ENCODE peak calls at places on chromosomes 7 and 10, in four cellular contexts. M, C, F and Y are unnamed samples.

GRCh38 chr10:5413012-5413938 is 918 bp downstream of the NET1 start:
- DNase-seq in M (peak; percentile 12), C (peak; percentile 48), F (no peak), Y (peak; percentile 47)

GRCh38 chr7:113652501-113652900 is 266.3 kb downstream of the PPP1R3A start:
- DNase-seq in M (no peak), C (no peak), F (no peak), Y (no peak)

GRCh38 chr10:124521429-124521871 is 59.8 kb downstream of the LHPP start:
- DNase-seq in M (no peak), C (no peak), F (no peak), Y (no peak)

GRCh38 chr10:33939892-33940291 is 605.4 kb upstream of the NRP1 start:
- DNase-seq in M (no peak), C (no peak), F (no peak), Y (no peak)

GRCh38 chr7:28608766-28609165 is 196.4 kb downstream of the CREB5 start:
- DNase-seq in M (no peak), C (no peak), F (no peak), Y (no peak)

GRCh38 chr7:156019308-156019707 is 207.0 kb upstream of the SHH start:
- DNase-seq in M (no peak), C (peak; percentile 8), F (no peak), Y (no peak)

GRCh38 chr7:55019329-55019690 is 493 bp downstream of the EGFR start:
- DNase-seq in M (no peak), C (no peak), F (no peak), Y (no peak)

GRCh38 chr10:112269266-112269665 is 13.9 kb upstream of the TECTB start:
- DNase-seq in M (no peak), C (no peak), F (no peak), Y (no peak)

GRCh38 chr10:93061594-93062498 is 1.2 kb downstream of the CYP26C1 start:
- DNase-seq in M (no peak), C (no peak), F (no peak), Y (no peak)

GRCh38 chr7:158366346-158366745 is 221.3 kb downstream of the PTPRN2 start:
- DNase-seq in M (no peak), C (no peak), F (no peak), Y (no peak)

GRCh38 chr7:19362099-19362498 is 216.9 kb upstream of the FERD3L start:
- DNase-seq in M (no peak), C (no peak), F (no peak), Y (no peak)

GRCh38 chr10:47405829-47406547 is 21.9 kb upstream of the ZNF488 start:
- DNase-seq in M (no peak), C (no peak), F (no peak), Y (peak; percentile 26)

GRCh38 chr7:139328375-139328774 is 12.8 kb upstream of the FMC1 start:
- DNase-seq in M (no peak), C (no peak), F (no peak), Y (no peak)

GRCh38 chr10:28249512-28249911 is 53.4 kb downstream of the MPP7 start:
- DNase-seq in M (no peak), C (no peak), F (no peak), Y (no peak)

GRCh38 chr7:18206331-18206730 is 178.7 kb upstream of the PRPS1L1 start:
- DNase-seq in M (no peak), C (no peak), F (no peak), Y (no peak)

GRCh38 chr7:143345428-143345900 is 17.0 kb downstream of the FAM131B start:
- DNase-seq in M (no peak), C (peak; percentile 82), F (peak; percentile 70), Y (peak; percentile 82)

GRCh38 chr7:2517678-2518077 is 1.9 kb upstream of the LFNG start:
- DNase-seq in M (no peak), C (no peak), F (no peak), Y (no peak)

GRCh38 chr10:93493162-93493561 is 3.2 kb upstream of the CEP55 start:
- DNase-seq in M (peak; percentile 6), C (no peak), F (no peak), Y (no peak)

GRCh38 chr7:91988213-91988612 is 47.6 kb downstream of the AKAP9 start:
- DNase-seq in M (no peak), C (no peak), F (no peak), Y (no peak)

GRCh38 chr7:87220026-87220733 is 648 bp upstream of the TMEM243 start:
- DNase-seq in M (peak; percentile 50), C (peak; percentile 88), F (peak; percentile 62), Y (peak; percentile 75)

GRCh38 chr7:155509725-155510551 is 36.4 kb downstream of the CNPY1 start:
- DNase-seq in M (no peak), C (peak; percentile 84), F (no peak), Y (no peak)

GRCh38 chr10:36324831-36325230 is 682.7 kb upstream of the FZD8 start:
- DNase-seq in M (no peak), C (no peak), F (no peak), Y (no peak)

GRCh38 chr7:28395806-28396205 is 16.5 kb upstream of the CREB5 start:
- DNase-seq in M (no peak), C (no peak), F (no peak), Y (no peak)

GRCh38 chr7:155585532-155585895 is 39.2 kb upstream of the CNPY1 start:
- DNase-seq in M (no peak), C (no peak), F (no peak), Y (no peak)

GRCh38 chr7:77982926-77983550 is 184.5 kb downstream of the PHTF2 start:
- DNase-seq in M (no peak), C (no peak), F (no peak), Y (peak; percentile 23)

GRCh38 chr7:46759711-46760480 is 822.0 kb downstream of the TNS3 start:
- DNase-seq in M (no peak), C (no peak), F (no peak), Y (no peak)

GRCh38 chr7:34158754-34159153 is 253.4 kb downstream of the BMPER start:
- DNase-seq in M (peak; percentile 8), C (peak; percentile 50), F (no peak), Y (no peak)

GRCh38 chr10:106996510-106996909 is 168.0 kb downstream of the SORCS1 start:
- DNase-seq in M (no peak), C (no peak), F (no peak), Y (no peak)

GRCh38 chr10:121155742-121156141 is 304.6 kb downstream of the WDR11 start:
- DNase-seq in M (peak; percentile 41), C (no peak), F (no peak), Y (no peak)

GRCh38 chr7:149790146-149790548 is 16.8 kb upstream of the ZNF467 start:
- DNase-seq in M (no peak), C (peak; percentile 90), F (peak; percentile 93), Y (no peak)

GRCh38 chr7:76396039-76396732 is 13.3 kb downstream of the SSC4D start:
- DNase-seq in M (no peak), C (peak; percentile 67), F (no peak), Y (no peak)

GRCh38 chr7:148927141-148927540 is 43.0 kb upstream of the EZH2 start:
- DNase-seq in M (no peak), C (no peak), F (no peak), Y (no peak)

GRCh38 chr7:149330914-149331567 is 69.0 kb downstream of the ZNF783 start:
- DNase-seq in M (peak; percentile 18), C (no peak), F (no peak), Y (no peak)

GRCh38 chr7:29527709-29528108 is 35.9 kb upstream of the PRR15 start:
- DNase-seq in M (no peak), C (no peak), F (no peak), Y (no peak)

GRCh38 chr10:82925547-82925946 is 1050.6 kb downstream of the NRG3 start:
- DNase-seq in M (no peak), C (no peak), F (no peak), Y (no peak)

DNA sequence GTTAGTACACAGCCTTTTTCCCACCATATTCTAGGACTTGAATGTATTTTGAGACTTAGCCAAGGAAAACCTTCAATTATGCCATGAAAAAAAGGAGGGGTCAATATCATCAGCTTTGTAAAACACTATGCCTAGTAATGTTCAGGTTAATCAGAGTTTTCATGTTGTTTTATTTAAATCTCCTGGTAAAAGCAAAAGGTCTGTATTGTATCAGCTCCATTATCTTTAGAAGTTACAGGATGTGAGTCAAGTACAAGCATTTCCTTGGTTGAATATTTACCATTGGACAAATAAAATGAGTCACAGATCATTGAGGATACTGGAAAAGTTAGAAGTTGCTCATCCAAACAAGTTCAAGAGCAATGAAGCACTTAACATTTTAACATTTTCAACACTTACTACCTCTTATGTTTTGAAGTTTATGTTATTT is 89.9 kb upstream of the CAPZA2 start:
- DNase-seq in M (peak; percentile 87), C (no peak), F (no peak), Y (peak; percentile 88)
- TF ChIP-seq PHF8 in M (no peak), C (no peak), F (no peak), Y (no peak)

DNA sequence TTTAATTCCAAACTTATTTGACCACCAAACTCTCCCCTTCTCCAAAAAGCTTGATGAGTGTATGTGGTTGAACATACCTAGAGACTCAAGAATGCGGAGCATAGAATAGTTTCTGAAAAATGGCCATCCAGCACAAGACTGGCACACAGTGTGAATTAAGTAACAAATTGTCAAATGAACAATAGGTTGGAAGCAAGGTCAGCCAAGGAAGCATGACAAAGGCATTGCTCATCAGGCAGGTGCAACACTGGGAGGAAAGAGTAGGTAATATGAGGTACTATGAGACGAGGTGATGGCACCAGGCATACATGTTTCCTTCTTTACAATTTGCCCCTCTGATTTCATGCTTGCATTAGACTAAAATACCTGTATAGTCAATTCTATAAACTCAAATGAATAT is 73.7 kb downstream of the DKK1 start:
- DNase-seq in M (no peak), C (no peak), F (no peak), Y (no peak)
- TF ChIP-seq PHF8 in M (no peak), C (no peak), F (no peak), Y (no peak)

GRCh38 chr10:110304394-110304779 is 333 bp downstream of the SMNDC1 start:
- DNase-seq in M (no peak), C (no peak), F (no peak), Y (no peak)
- TF ChIP-seq PHF8 in M (no peak), C (no peak), F (no peak), Y (peak; percentile 69)

GRCh38 chr10:2759203-2759602 is 308.1 kb upstream of the PFKP start:
- DNase-seq in M (no peak), C (no peak), F (no peak), Y (no peak)

GRCh38 chr10:2760736-2761135 is 306.6 kb upstream of the PFKP start:
- DNase-seq in M (no peak), C (no peak), F (no peak), Y (peak; percentile 5)

GRCh38 chr10:2761311-2761710 is 306.0 kb upstream of the PFKP start:
- DNase-seq in M (no peak), C (no peak), F (no peak), Y (no peak)

DNA sequence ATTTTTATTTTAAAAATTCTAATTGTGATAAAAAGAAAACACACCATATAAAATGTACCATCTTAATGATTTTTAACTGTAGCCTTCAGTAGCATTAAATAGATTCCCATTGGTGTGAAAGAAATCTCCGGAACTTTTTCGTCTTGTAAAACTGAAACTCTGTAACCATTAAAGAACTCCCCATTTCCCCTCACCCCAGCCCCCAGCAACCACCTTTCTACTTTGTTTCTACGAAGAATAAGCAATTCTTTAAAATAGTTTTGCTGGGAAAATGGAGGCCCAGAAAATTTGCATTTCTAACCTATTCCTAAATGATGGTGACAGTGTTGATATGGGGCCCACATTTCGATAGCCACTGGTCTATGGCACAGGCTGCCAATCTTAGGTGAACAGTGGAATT is 305.4 kb upstream of the PFKP start:
- DNase-seq in M (no peak), C (no peak), F (no peak), Y (no peak)
- TF ChIP-seq PHF8 in M (no peak), C (no peak), F (no peak), Y (no peak)